ENCODE peak calls at places on chromosomes 5 and 9, in seven cellular contexts. U is activated T-cell treated with anti-CD3 and anti-CD28 coated beads for 1 hour, Q is WTC11, P is NCI-H774, C is left cardiac atrium, Z is Karpas-422, K is NCI-H460. I is an unnamed sample.

GRCh38 chr5:43730832-43731342 is 127.9 kb downstream of the NNT start:
- DNase-seq in Q (no peak), C (no peak), K (no peak), U (no peak), P (no peak), Z (peak; percentile 31), I (no peak)

GRCh38 chr5:93192107-93192506 is 388.9 kb downstream of the NR2F1-AS1 start:
- DNase-seq in Q (no peak), C (no peak), P (no peak), K (peak; percentile 63), U (no peak), Z (no peak), I (no peak)

GRCh38 chr5:10461904-10462542 is 20.3 kb downstream of the ROPN1L start:
- DNase-seq in U (no peak), Q (no peak), P (no peak), C (no peak), Z (no peak), K (no peak), I (no peak)

GRCh38 chr9:69945671-69946141 is 97.9 kb upstream of the MAMDC2 start:
- DNase-seq in Q (no peak), U (no peak), Z (no peak), P (no peak), K (no peak), C (peak; percentile 60), I (no peak)

GRCh38 chr5:118903010-118903409 is 85.3 kb downstream of the DTWD2 start:
- DNase-seq in K (no peak), Q (no peak), Z (no peak), P (no peak), C (no peak), U (no peak), I (no peak)

GRCh38 chr5:133051547-133052316 is at the start of gene HSPA4:
- DNase-seq in C (peak; percentile 99), P (peak; percentile 96), K (peak; percentile 98), Z (peak; percentile 100), Q (peak; percentile 98), U (peak; percentile 93), I (peak; percentile 98)

GRCh38 chr9:96125624-96126023 is 176.4 kb downstream of the HSD17B3 start:
- DNase-seq in Q (no peak), K (no peak), Z (no peak), P (no peak), C (no peak), U (no peak), I (no peak)

GRCh38 chr5:181160144-181160754 is 12.9 kb downstream of the OR2V2 start:
- DNase-seq in Z (peak; percentile 78), Q (peak; percentile 74), K (peak; percentile 54), U (peak; percentile 62), P (no peak), C (peak; percentile 48), I (peak; percentile 80)

GRCh38 chr5:1104327-1105006 is 7.4 kb downstream of the SLC12A7 start:
- DNase-seq in U (no peak), Q (no peak), C (no peak), K (no peak), Z (no peak), P (no peak), I (peak; percentile 78)

GRCh38 chr9:34170252-34170915 is 8.5 kb upstream of the UBAP1 start:
- DNase-seq in U (no peak), C (no peak), Q (no peak), K (no peak), P (no peak), Z (no peak), I (no peak)

GRCh38 chr5:152622628-152623027 is 217.5 kb upstream of the NMUR2 start:
- DNase-seq in C (peak; percentile 20), P (no peak), U (no peak), Q (no peak), K (no peak), Z (no peak), I (no peak)

GRCh38 chr9:16143947-16144890 is 591.4 kb downstream of the CCDC171 start:
- DNase-seq in P (no peak), U (no peak), Q (no peak), Z (no peak), C (no peak), K (no peak), I (no peak)

GRCh38 chr5:19874811-19875210 is 113.2 kb downstream of the CDH18 start:
- DNase-seq in U (no peak), K (no peak), Z (no peak), Q (no peak), C (no peak), P (no peak), I (no peak)

GRCh38 chr9:94937214-94937903 is 210.9 kb downstream of the AOPEP start:
- DNase-seq in P (no peak), K (peak; percentile 75), C (no peak), Z (no peak), U (no peak), Q (no peak), I (no peak)